ENCODE peak calls at places on chromosomes 1 and 21, in eight cellular contexts. L is aorta; N is IMR-90; D is heart left ventricle; B is small intestine; F is neural progenitor cell; S is gastrocnemius medialis; T is CD8-positive, alpha-beta T cell. I is an unnamed sample.

GRCh38 chr21:42012763-42013329 is 2.7 kb upstream of the ZBTB21 start:
- DNase-seq in L (no peak), N (no peak), D (no peak), B (no peak), F (no peak), S (no peak), T (no peak), I (no peak)

GRCh38 chr1:153246825-153247224 is 12.7 kb upstream of the LORICRIN start:
- DNase-seq in L (no peak), N (no peak), D (no peak), B (no peak), F (no peak), S (no peak), T (no peak), I (no peak)

GRCh38 chr1:52045236-52045635 is 9.8 kb downstream of the TXNDC12 start:
- DNase-seq in L (no peak), N (no peak), D (no peak), B (no peak), F (no peak), S (no peak), T (no peak), I (no peak)

GRCh38 chr1:113297749-113298148 is 92.6 kb upstream of the MAGI3 start:
- DNase-seq in L (no peak), N (no peak), D (no peak), B (no peak), F (no peak), S (no peak), T (no peak), I (no peak)

GRCh38 chr21:41861987-41862386 is 17.2 kb downstream of the PRDM15 start:
- DNase-seq in L (no peak), N (no peak), D (no peak), B (no peak), F (no peak), S (no peak), T (no peak), I (no peak)

GRCh38 chr1:47844556-47844950 is 152.6 kb downstream of the TRABD2B start:
- DNase-seq in L (no peak), N (no peak), D (no peak), B (no peak), F (no peak), S (no peak), T (no peak), I (no peak)

GRCh38 chr1:152347116-152347728 is 12.6 kb downstream of the FLG2 start:
- DNase-seq in L (no peak), N (peak; percentile 52), D (no peak), B (peak; percentile 56), F (peak; percentile 25), S (no peak), T (peak; percentile 5), I (no peak)

GRCh38 chr1:10733967-10734366 is 62.5 kb downstream of the CASZ1 start:
- DNase-seq in L (no peak), N (no peak), D (no peak), B (no peak), F (peak; percentile 53), S (no peak), T (no peak), I (no peak)

DNA sequence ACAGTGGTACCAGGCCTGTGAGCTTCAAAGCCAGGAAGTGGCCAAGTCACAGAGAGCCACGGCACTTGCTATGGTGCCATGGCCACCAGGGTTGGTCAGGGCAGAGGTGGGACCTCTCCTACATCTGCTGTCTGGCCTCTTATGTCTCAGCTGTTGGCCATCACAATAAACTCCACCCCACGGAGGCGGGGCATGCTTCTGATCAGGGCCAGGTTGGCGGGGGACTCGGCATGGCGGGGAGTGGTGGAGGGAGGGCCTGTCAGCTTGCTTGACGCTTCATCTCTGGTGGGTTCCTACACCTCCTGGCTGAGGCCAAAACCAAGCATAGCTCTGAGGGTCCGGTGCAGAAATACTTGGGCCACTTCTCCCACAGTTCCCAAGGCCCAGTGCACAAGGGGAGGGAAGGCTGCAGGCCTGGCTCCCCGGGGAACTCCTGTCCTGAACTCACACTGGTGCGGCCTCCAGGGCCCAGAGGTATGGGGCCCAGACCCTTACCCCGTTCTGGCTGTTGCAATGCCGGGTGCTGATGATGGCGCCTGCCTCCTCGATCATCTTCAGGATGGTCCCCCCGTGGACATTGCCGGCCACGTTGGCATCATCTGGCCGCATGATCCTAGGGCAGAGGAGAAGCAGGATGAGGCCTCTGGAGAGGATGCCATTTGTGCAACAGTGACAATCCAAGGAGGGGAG is 44.2 kb downstream of the ACOT7 start:
- DNase-seq in L (no peak), N (no peak), D (no peak), B (no peak), F (no peak), S (no peak), T (no peak), I (no peak)
- H3K27ac ChIP-seq in L (no peak overlapping the region), N (no peak overlapping the region), D (no peak overlapping the region), B (peak overlapping the region; percentile 81), F (peak overlapping the region; percentile 67), S (no peak overlapping the region), T (peak overlapping the region; percentile 55), I (no peak overlapping the region)

GRCh38 chr1:9723068-9723805 is 71.7 kb downstream of the PIK3CD start:
- DNase-seq in L (no peak), N (no peak), D (no peak), B (no peak), F (no peak), S (no peak), T (no peak), I (no peak)

GRCh38 chr1:9722378-9722749 is 70.8 kb downstream of the PIK3CD start:
- DNase-seq in L (no peak), N (no peak), D (no peak), B (no peak), F (no peak), S (no peak), T (no peak), I (no peak)

GRCh38 chr1:9719978-9720722 is 68.6 kb downstream of the PIK3CD start:
- DNase-seq in L (no peak), N (no peak), D (no peak), B (no peak), F (peak; percentile 31), S (no peak), T (no peak), I (no peak)

GRCh38 chr1:9720785-9721605 is 69.5 kb downstream of the PIK3CD start:
- DNase-seq in L (no peak), N (no peak), D (no peak), B (no peak), F (no peak), S (no peak), T (no peak), I (no peak)

GRCh38 chr1:9721606-9722377 is 70.3 kb downstream of the PIK3CD start:
- DNase-seq in L (peak; percentile 56), N (no peak), D (no peak), B (no peak), F (peak; percentile 77), S (no peak), T (peak; percentile 75), I (peak; percentile 86)
- H3K4me1 ChIP-seq in L (no peaks in the 10 kb centered on the region), N (peaks cover 3% of the 10 kb centered on the region), D (no peaks in the 10 kb centered on the region), B (no peaks in the 10 kb centered on the region), F (no peaks in the 10 kb centered on the region), S (no peaks in the 10 kb centered on the region), T (peaks cover 80% of the 10 kb centered on the region), I (peaks cover 86% of the 10 kb centered on the region)

GRCh38 chr1:227886503-227886961 is 61.2 kb downstream of the WNT9A start:
- DNase-seq in L (no peak), N (no peak), D (peak; percentile 53), B (no peak), F (no peak), S (peak; percentile 6), T (no peak), I (no peak)
- H3K4me3 ChIP-seq in L (no peak overlapping the region), N (no peak overlapping the region), D (peak overlapping the region; percentile 60), B (no peak overlapping the region), F (peak overlapping the region; percentile 29), S (peak overlapping the region; percentile 50), T (peak overlapping the region; percentile 59), I (peak overlapping the region; percentile 32)

DNA sequence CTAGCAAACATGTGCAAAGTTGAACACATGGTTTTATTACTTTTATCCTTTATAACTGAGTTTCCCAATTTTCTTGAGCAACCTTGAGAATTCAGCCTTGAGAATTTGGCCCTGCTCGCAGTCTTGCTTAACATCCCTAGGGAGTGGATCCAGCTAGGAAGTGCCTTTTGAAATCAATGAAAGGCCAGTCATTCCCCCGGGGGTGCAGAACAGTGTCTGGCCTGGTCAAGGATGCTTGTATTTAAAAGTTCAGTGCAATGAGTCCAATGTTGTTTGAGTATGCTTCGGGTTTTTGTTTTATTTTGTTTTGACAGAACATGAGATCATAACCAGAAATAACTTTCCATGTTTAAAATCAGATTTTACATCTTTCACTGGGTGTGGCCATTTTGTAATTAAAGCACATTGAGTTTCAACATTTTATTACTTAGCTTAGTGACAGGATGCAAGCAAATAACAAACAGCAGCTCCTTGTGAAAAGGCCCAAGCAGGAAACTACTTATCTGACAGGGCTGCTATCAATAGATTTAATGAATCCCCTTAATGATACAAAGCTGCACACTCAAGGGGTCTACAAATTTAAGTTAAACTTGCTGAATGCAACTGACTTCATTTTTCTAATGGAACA is 16.8 kb downstream of the PALMD start:
- DNase-seq in L (peak; percentile 61), N (peak; percentile 75), D (peak; percentile 69), B (peak; percentile 22), F (peak; percentile 28), S (peak; percentile 87), T (no peak), I (no peak)
- H3K27ac ChIP-seq in L (no peak overlapping the region), N (no peak overlapping the region), D (peak overlapping the region; percentile 35), B (no peak overlapping the region), F (no peak overlapping the region), S (peak overlapping the region; percentile 88), T (no peak overlapping the region), I (no peak overlapping the region)